ENCODE peak calls at places on chromosomes 11 and 22, in six cellular contexts. One of them, this sample, is unnamed.

GRCh38 chr11:105610796-105611361 is 1.0 kb downstream of the GRIA4 start:
- DNase-seq in progenitor cell of endocrine pancreas: no peak
- DNase-seq in AG10803: no peak
- DNase-seq in psoas muscle: no peak
- DNase-seq in mammary epithelial cell: no peak
- DNase-seq in GM12865: no peak
- DNase-seq in this sample: no peak

GRCh38 chr11:72208281-72208680 is 8.3 kb upstream of the FOLR2 start:
- DNase-seq in progenitor cell of endocrine pancreas: no peak
- DNase-seq in AG10803: no peak
- DNase-seq in psoas muscle: no peak
- DNase-seq in mammary epithelial cell: no peak
- DNase-seq in GM12865: no peak
- DNase-seq in this sample: no peak

GRCh38 chr11:79437274-79437980 is 3.4 kb downstream of the TENM4 start:
- DNase-seq in progenitor cell of endocrine pancreas: peak; percentile 63
- DNase-seq in AG10803: no peak
- DNase-seq in psoas muscle: peak; percentile 76
- DNase-seq in mammary epithelial cell: peak; percentile 63
- DNase-seq in GM12865: no peak
- DNase-seq in this sample: peak; percentile 94

GRCh38 chr11:80096736-80097135 is 655.9 kb upstream of the TENM4 start:
- DNase-seq in progenitor cell of endocrine pancreas: no peak
- DNase-seq in AG10803: peak; percentile 90
- DNase-seq in psoas muscle: no peak
- DNase-seq in mammary epithelial cell: peak; percentile 54
- DNase-seq in GM12865: no peak
- DNase-seq in this sample: no peak

GRCh38 chr11:103924166-103925013 is 112.0 kb upstream of the DDI1 start:
- DNase-seq in progenitor cell of endocrine pancreas: no peak
- DNase-seq in AG10803: no peak
- DNase-seq in psoas muscle: no peak
- DNase-seq in mammary epithelial cell: no peak
- DNase-seq in GM12865: no peak
- DNase-seq in this sample: no peak

GRCh38 chr11:117187799-117188481 is 9.4 kb downstream of the SIDT2 start:
- DNase-seq in progenitor cell of endocrine pancreas: no peak
- DNase-seq in AG10803: no peak
- DNase-seq in psoas muscle: peak; percentile 41
- DNase-seq in mammary epithelial cell: no peak
- DNase-seq in GM12865: no peak
- DNase-seq in this sample: no peak

GRCh38 chr11:116787436-116787785 is 412 bp downstream of the ZPR1 start:
- DNase-seq in progenitor cell of endocrine pancreas: no peak
- DNase-seq in AG10803: no peak
- DNase-seq in psoas muscle: no peak
- DNase-seq in mammary epithelial cell: no peak
- DNase-seq in GM12865: no peak
- DNase-seq in this sample: no peak

GRCh38 chr11:97739892-97740782 is 1280.6 kb upstream of the CNTN5 start:
- DNase-seq in progenitor cell of endocrine pancreas: no peak
- DNase-seq in AG10803: no peak
- DNase-seq in psoas muscle: no peak
- DNase-seq in mammary epithelial cell: no peak
- DNase-seq in GM12865: no peak
- DNase-seq in this sample: no peak

GRCh38 chr11:69213315-69213714 is 57.6 kb downstream of the SMIM38 start:
- DNase-seq in progenitor cell of endocrine pancreas: no peak
- DNase-seq in AG10803: no peak
- DNase-seq in psoas muscle: no peak
- DNase-seq in mammary epithelial cell: peak; percentile 48
- DNase-seq in GM12865: peak; percentile 40
- DNase-seq in this sample: no peak

GRCh38 chr22:29733362-29734322 is 13.8 kb downstream of the CABP7 start:
- DNase-seq in progenitor cell of endocrine pancreas: no peak
- DNase-seq in AG10803: no peak
- DNase-seq in psoas muscle: peak; percentile 81
- DNase-seq in mammary epithelial cell: no peak
- DNase-seq in GM12865: peak; percentile 29
- DNase-seq in this sample: peak; percentile 60

GRCh38 chr22:30325065-30325720 is 1.5 kb downstream of the TBC1D10A start:
- DNase-seq in progenitor cell of endocrine pancreas: no peak
- DNase-seq in AG10803: peak; percentile 87
- DNase-seq in psoas muscle: peak; percentile 28
- DNase-seq in mammary epithelial cell: peak; percentile 93
- DNase-seq in GM12865: no peak
- DNase-seq in this sample: no peak

GRCh38 chr11:102313225-102313940 is 3.9 kb upstream of the BIRC3 start:
- DNase-seq in progenitor cell of endocrine pancreas: no peak
- DNase-seq in AG10803: no peak
- DNase-seq in psoas muscle: no peak
- DNase-seq in mammary epithelial cell: no peak
- DNase-seq in GM12865: peak; percentile 54
- DNase-seq in this sample: no peak

DNA sequence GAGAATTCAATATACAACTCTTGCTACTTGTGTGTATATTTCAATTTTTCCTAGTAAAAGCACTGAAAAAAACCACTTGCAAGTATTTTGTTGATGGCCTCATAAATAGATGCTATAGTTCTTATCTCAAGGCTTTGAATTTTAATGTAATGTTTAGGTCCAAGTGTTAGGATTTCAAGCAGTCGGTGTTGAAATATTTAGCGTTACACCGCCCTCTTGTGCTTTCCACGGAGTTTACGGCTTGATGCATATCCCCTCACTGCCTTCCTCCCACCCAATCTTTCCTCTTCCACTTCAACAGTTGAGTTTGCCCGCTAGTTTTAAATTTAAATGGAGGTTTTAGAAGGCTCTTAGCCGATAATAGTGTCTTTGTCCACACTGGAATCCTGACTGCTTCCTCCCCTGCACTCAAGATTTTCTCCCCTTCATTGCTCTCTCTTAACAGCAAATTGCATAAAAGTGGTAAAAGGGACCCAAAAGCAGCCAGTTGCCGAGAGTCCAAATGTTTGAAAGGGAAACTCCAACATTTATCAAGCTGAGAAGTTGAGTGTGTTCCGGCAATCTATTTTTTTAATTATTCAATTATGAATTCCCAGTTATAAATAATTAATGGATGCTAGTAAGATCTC is 25.9 kb upstream of the HTATIP2 start:
- DNase-seq in progenitor cell of endocrine pancreas: no peak
- DNase-seq in AG10803: no peak
- DNase-seq in psoas muscle: no peak
- DNase-seq in mammary epithelial cell: peak; percentile 8
- DNase-seq in GM12865: peak; percentile 36
- DNase-seq in this sample: peak; percentile 27
- TF ChIP-seq CTCF in progenitor cell of endocrine pancreas: peak; percentile 65
- TF ChIP-seq CTCF in AG10803: peak; percentile 48
- TF ChIP-seq CTCF in psoas muscle: peak; percentile 30
- TF ChIP-seq CTCF in mammary epithelial cell: peak; percentile 35
- TF ChIP-seq CTCF in GM12865: peak; percentile 45
- TF ChIP-seq CTCF in this sample: peak; percentile 54

GRCh38 chr11:125368757-125369156 is 127.3 kb downstream of the FEZ1 start:
- DNase-seq in progenitor cell of endocrine pancreas: no peak
- DNase-seq in AG10803: no peak
- DNase-seq in psoas muscle: no peak
- DNase-seq in mammary epithelial cell: no peak
- DNase-seq in GM12865: no peak
- DNase-seq in this sample: no peak

GRCh38 chr11:125365196-125365931 is 130.7 kb downstream of the FEZ1 start:
- DNase-seq in progenitor cell of endocrine pancreas: no peak
- DNase-seq in AG10803: no peak
- DNase-seq in psoas muscle: no peak
- DNase-seq in mammary epithelial cell: no peak
- DNase-seq in GM12865: no peak
- DNase-seq in this sample: no peak

GRCh38 chr11:125360066-125360465 is 136.0 kb downstream of the FEZ1 start:
- DNase-seq in progenitor cell of endocrine pancreas: no peak
- DNase-seq in AG10803: no peak
- DNase-seq in psoas muscle: no peak
- DNase-seq in mammary epithelial cell: no peak
- DNase-seq in GM12865: no peak
- DNase-seq in this sample: no peak

GRCh38 chr11:125367710-125368109 is 128.4 kb downstream of the FEZ1 start:
- DNase-seq in progenitor cell of endocrine pancreas: no peak
- DNase-seq in AG10803: no peak
- DNase-seq in psoas muscle: no peak
- DNase-seq in mammary epithelial cell: no peak
- DNase-seq in GM12865: no peak
- DNase-seq in this sample: no peak

DNA sequence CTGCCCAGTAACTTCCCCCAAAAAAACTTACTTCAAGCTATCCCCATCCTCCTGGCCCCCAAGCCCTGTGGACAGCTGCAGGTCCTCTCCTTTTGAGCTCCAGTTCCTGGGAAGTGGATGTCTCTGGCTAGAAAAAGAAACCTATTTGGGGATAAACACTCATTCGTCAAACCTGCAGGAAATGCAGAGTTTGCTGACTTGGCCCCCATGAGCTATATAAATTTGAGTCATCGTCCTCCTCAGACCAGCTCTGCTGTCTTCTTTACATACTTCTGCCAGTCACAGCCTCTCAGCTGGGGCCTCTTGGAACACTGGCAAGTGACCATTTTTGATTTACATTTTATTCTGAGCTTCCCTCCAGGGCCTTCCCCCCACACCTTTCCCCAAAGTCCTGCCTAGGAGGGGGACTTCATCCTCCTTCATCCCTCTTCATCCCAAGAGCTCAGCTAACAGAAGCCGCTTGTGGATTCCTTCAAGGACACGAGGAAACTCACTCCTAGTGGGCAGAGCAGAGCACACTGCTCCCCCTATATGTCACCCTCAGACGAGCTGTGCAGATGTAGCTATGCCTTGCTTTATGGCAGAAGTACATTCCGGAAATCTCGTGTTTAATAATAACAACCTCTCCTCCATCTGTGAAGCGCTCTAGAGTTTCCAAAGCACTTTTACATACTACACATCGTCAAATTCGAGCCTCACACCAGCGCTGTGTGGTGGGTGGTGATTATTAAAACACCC is 131.8 kb downstream of the FEZ1 start:
- DNase-seq in progenitor cell of endocrine pancreas: no peak
- DNase-seq in AG10803: peak; percentile 29
- DNase-seq in psoas muscle: no peak
- DNase-seq in mammary epithelial cell: peak; percentile 20
- DNase-seq in GM12865: no peak
- DNase-seq in this sample: no peak
- TF ChIP-seq CTCF in progenitor cell of endocrine pancreas: no peak
- TF ChIP-seq CTCF in AG10803: peak; percentile 29
- TF ChIP-seq CTCF in psoas muscle: no peak
- TF ChIP-seq CTCF in mammary epithelial cell: no peak
- TF ChIP-seq CTCF in GM12865: no peak
- TF ChIP-seq CTCF in this sample: no peak

GRCh38 chr11:1765871-1766718 is 2.4 kb upstream of the CTSD start:
- DNase-seq in progenitor cell of endocrine pancreas: no peak
- DNase-seq in AG10803: no peak
- DNase-seq in psoas muscle: peak; percentile 42
- DNase-seq in mammary epithelial cell: no peak
- DNase-seq in GM12865: no peak
- DNase-seq in this sample: no peak
- TF ChIP-seq CTCF in progenitor cell of endocrine pancreas: peak; percentile 24
- TF ChIP-seq CTCF in AG10803: no peak
- TF ChIP-seq CTCF in psoas muscle: no peak
- TF ChIP-seq CTCF in mammary epithelial cell: no peak
- TF ChIP-seq CTCF in GM12865: peak; percentile 27
- TF ChIP-seq CTCF in this sample: no peak

GRCh38 chr11:59201376-59201775 is 11.4 kb downstream of the MPEG1 start:
- DNase-seq in progenitor cell of endocrine pancreas: no peak
- DNase-seq in AG10803: no peak
- DNase-seq in psoas muscle: no peak
- DNase-seq in mammary epithelial cell: no peak
- DNase-seq in GM12865: peak; percentile 40
- DNase-seq in this sample: no peak
- TF ChIP-seq CTCF in progenitor cell of endocrine pancreas: peak; percentile 40
- TF ChIP-seq CTCF in AG10803: peak; percentile 2
- TF ChIP-seq CTCF in psoas muscle: no peak
- TF ChIP-seq CTCF in mammary epithelial cell: peak; percentile 38
- TF ChIP-seq CTCF in GM12865: peak; percentile 41
- TF ChIP-seq CTCF in this sample: no peak

DNA sequence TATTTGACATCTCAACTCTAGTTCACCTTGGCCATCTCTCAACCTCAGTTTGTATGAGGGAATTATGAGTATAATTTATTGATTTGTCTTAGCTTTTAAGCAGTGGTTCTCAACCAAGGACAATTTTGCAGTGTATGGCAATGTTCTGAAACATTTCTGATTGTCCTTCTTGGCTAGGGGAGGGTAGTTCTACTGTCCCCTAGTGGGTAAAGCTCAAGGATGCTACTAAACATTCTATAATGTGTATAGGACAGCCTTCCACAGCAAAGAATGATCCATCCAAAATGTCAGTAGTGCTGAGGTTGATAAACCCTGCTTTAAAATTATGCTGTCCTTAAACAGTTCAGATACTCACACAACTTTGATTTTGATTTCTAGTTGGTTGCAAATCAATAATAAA is 78.1 kb upstream of the ALKBH3 start:
- DNase-seq in progenitor cell of endocrine pancreas: no peak
- DNase-seq in AG10803: no peak
- DNase-seq in psoas muscle: no peak
- DNase-seq in mammary epithelial cell: no peak
- DNase-seq in GM12865: no peak
- DNase-seq in this sample: no peak
- TF ChIP-seq CTCF in progenitor cell of endocrine pancreas: peak; percentile 30
- TF ChIP-seq CTCF in AG10803: peak; percentile 40
- TF ChIP-seq CTCF in psoas muscle: no peak
- TF ChIP-seq CTCF in mammary epithelial cell: peak; percentile 27
- TF ChIP-seq CTCF in GM12865: peak; percentile 12
- TF ChIP-seq CTCF in this sample: peak; percentile 15

GRCh38 chr22:24541681-24542515 is 13.0 kb downstream of the GUCD1 start:
- DNase-seq in progenitor cell of endocrine pancreas: no peak
- DNase-seq in AG10803: no peak
- DNase-seq in psoas muscle: no peak
- DNase-seq in mammary epithelial cell: no peak
- DNase-seq in GM12865: no peak
- DNase-seq in this sample: no peak

GRCh38 chr22:24540470-24540869 is 14.5 kb downstream of the GUCD1 start:
- DNase-seq in progenitor cell of endocrine pancreas: no peak
- DNase-seq in AG10803: no peak
- DNase-seq in psoas muscle: peak; percentile 65
- DNase-seq in mammary epithelial cell: no peak
- DNase-seq in GM12865: no peak
- DNase-seq in this sample: no peak

GRCh38 chr22:24532075-24532474 is 22.9 kb downstream of the GUCD1 start:
- DNase-seq in progenitor cell of endocrine pancreas: no peak
- DNase-seq in AG10803: no peak
- DNase-seq in psoas muscle: peak; percentile 3
- DNase-seq in mammary epithelial cell: no peak
- DNase-seq in GM12865: no peak
- DNase-seq in this sample: no peak

GRCh38 chr22:24535348-24535747 is 19.6 kb downstream of the GUCD1 start:
- DNase-seq in progenitor cell of endocrine pancreas: no peak
- DNase-seq in AG10803: no peak
- DNase-seq in psoas muscle: peak; percentile 1
- DNase-seq in mammary epithelial cell: no peak
- DNase-seq in GM12865: no peak
- DNase-seq in this sample: no peak

DNA sequence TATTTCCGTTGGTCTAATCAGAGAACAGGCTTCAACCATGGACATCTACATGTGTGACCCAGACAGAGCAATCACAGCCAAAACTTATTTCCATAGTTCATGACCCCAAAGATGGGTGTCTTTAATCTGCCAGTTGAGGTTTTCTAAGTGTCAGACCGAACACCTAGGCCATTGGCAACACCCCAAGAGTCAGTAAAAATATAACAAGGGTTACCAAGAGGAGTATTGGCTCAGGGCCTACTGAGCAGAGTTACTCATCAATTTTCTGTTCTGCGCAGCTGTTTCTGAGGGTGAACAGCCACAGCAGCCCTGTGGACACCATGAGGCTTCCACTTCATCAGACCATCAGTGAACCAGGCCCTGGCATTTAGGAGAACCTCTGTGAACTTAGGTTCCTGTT is 18.8 kb downstream of the GUCD1 start:
- DNase-seq in progenitor cell of endocrine pancreas: no peak
- DNase-seq in AG10803: no peak
- DNase-seq in psoas muscle: no peak
- DNase-seq in mammary epithelial cell: no peak
- DNase-seq in GM12865: no peak
- DNase-seq in this sample: no peak
- TF ChIP-seq CTCF in progenitor cell of endocrine pancreas: no peak
- TF ChIP-seq CTCF in AG10803: no peak
- TF ChIP-seq CTCF in psoas muscle: no peak
- TF ChIP-seq CTCF in mammary epithelial cell: no peak
- TF ChIP-seq CTCF in GM12865: no peak
- TF ChIP-seq CTCF in this sample: no peak